ENCODE peak calls at places on chromosomes 3 and 15, in seven cellular contexts. R is WERI-Rb-1, G is GM06990, A is fibroblast of lung, D is kidney epithelial cell, O is cardiac muscle cell, K is BJ. L is an unnamed sample.

GRCh38 chr3:129486057-129487035 is 42.1 kb upstream of the RHO start:
- DNase-seq in R (no peak), G (peak; percentile 40), A (peak; percentile 82), D (no peak), O (peak; percentile 72), K (peak; percentile 52), L (no peak)

GRCh38 chr15:91050128-91050455 is 27.7 kb upstream of the VPS33B start:
- DNase-seq in R (no peak), G (no peak), A (no peak), D (no peak), O (no peak), K (no peak), L (no peak)

GRCh38 chr3:82093641-82094040 is 332.2 kb upstream of the GBE1 start:
- DNase-seq in R (no peak), G (no peak), A (no peak), D (no peak), O (no peak), K (no peak), L (no peak)

GRCh38 chr3:67017211-67017610 is 19.1 kb downstream of the KBTBD8 start:
- DNase-seq in R (no peak), G (no peak), A (no peak), D (no peak), O (no peak), K (no peak), L (no peak)

GRCh38 chr15:86735244-86736040 is 655.8 kb downstream of the AGBL1 start:
- DNase-seq in R (no peak), G (no peak), A (no peak), D (no peak), O (no peak), K (no peak), L (no peak)

GRCh38 chr15:37059051-37059450 is 41.3 kb downstream of the MEIS2 start:
- DNase-seq in R (no peak), G (no peak), A (peak; percentile 91), D (no peak), O (no peak), K (no peak), L (no peak)

GRCh38 chr15:100759116-100759515 is 120.5 kb upstream of the ALDH1A3 start:
- DNase-seq in R (no peak), G (no peak), A (peak; percentile 78), D (no peak), O (no peak), K (peak; percentile 69), L (no peak)

GRCh38 chr3:162217603-162218002 is 721.0 kb downstream of the OTOL1 start:
- DNase-seq in R (no peak), G (no peak), A (no peak), D (no peak), O (no peak), K (peak; percentile 48), L (no peak)

GRCh38 chr3:22371592-22372291 is 620.7 kb upstream of the ZNF385D start:
- DNase-seq in R (no peak), G (no peak), A (no peak), D (no peak), O (no peak), K (no peak), L (no peak)

GRCh38 chr3:44077267-44077666 is 164.4 kb upstream of the TOPAZ1 start:
- DNase-seq in R (no peak), G (no peak), A (no peak), D (no peak), O (no peak), K (no peak), L (no peak)

GRCh38 chr3:193906849-193907410 is 229.0 kb upstream of the HES1 start:
- DNase-seq in R (no peak), G (no peak), A (no peak), D (no peak), O (no peak), K (no peak), L (no peak)

GRCh38 chr3:174046311-174046710 is 648.8 kb downstream of the NLGN1 start:
- DNase-seq in R (no peak), G (no peak), A (no peak), D (no peak), O (peak; percentile 6), K (no peak), L (no peak)

GRCh38 chr3:50248387-50248786 is 12.4 kb downstream of the GNAI2 start:
- DNase-seq in R (no peak), G (no peak), A (peak; percentile 39), D (no peak), O (no peak), K (no peak), L (no peak)

GRCh38 chr15:64096486-64097431 is 977 bp downstream of the SNX1 start:
- DNase-seq in R (no peak), G (no peak), A (peak; percentile 55), D (no peak), O (peak; percentile 5), K (no peak), L (peak; percentile 4)

GRCh38 chr3:143361589-143361988 is 242.0 kb downstream of the CHST2 start:
- DNase-seq in R (no peak), G (no peak), A (no peak), D (no peak), O (no peak), K (no peak), L (no peak)

GRCh38 chr15:70562906-70563305 is 200.5 kb downstream of the UACA start:
- DNase-seq in R (no peak), G (no peak), A (no peak), D (no peak), O (no peak), K (no peak), L (no peak)

GRCh38 chr3:113249111-113249510 is 37.8 kb downstream of the BOC start:
- DNase-seq in R (no peak), G (no peak), A (peak; percentile 94), D (no peak), O (no peak), K (peak; percentile 67), L (no peak)

GRCh38 chr15:61256231-61256630 is 27.1 kb upstream of the RORA start:
- DNase-seq in R (no peak), G (no peak), A (no peak), D (no peak), O (no peak), K (no peak), L (no peak)

GRCh38 chr3:107794664-107795443 is 272.1 kb downstream of the BBX start:
- DNase-seq in R (no peak), G (no peak), A (no peak), D (no peak), O (no peak), K (no peak), L (no peak)

GRCh38 chr3:123936400-123936799 is 24.6 kb downstream of the CCDC14 start:
- DNase-seq in R (no peak), G (no peak), A (no peak), D (no peak), O (no peak), K (peak; percentile 51), L (no peak)

GRCh38 chr3:123935830-123936229 is 25.2 kb downstream of the CCDC14 start:
- DNase-seq in R (no peak), G (no peak), A (no peak), D (no peak), O (no peak), K (no peak), L (no peak)

GRCh38 chr3:123930426-123930825 is 30.6 kb downstream of the CCDC14 start:
- DNase-seq in R (no peak), G (no peak), A (no peak), D (no peak), O (no peak), K (no peak), L (no peak)

GRCh38 chr3:123929325-123929724 is 31.7 kb downstream of the CCDC14 start:
- DNase-seq in R (no peak), G (no peak), A (no peak), D (no peak), O (no peak), K (no peak), L (no peak)

DNA sequence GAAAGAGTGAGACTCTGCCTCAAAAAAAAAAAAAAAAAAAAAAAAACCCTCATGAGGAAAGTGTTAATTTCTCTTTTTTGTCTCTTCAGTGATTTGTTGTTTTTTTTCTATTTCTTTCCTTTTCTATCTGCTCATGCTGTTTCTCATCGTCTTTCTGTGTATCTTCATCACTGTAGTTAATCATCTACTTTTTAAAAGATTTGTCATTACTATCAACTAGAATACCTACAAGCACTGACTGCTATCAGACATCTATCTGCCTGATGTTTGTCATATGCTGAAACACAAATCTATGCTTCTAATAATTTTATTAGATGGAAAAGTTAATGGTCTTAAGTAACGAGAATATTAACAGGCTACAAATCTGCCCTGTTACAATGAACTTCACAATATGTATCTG is 26.8 kb downstream of the CCDC14 start:
- DNase-seq in R (no peak), G (no peak), A (no peak), D (no peak), O (no peak), K (no peak), L (no peak)
- H3K36me3 ChIP-seq in R (peaks cover 9% of the 10 kb centered on the region), G (no peaks in the 10 kb centered on the region), A (peaks cover 2% of the 10 kb centered on the region), D (peaks cover 2% of the 10 kb centered on the region), O (peaks cover 40% of the 10 kb centered on the region), K (peaks cover 6% of the 10 kb centered on the region), L (no peaks in the 10 kb centered on the region)

DNA sequence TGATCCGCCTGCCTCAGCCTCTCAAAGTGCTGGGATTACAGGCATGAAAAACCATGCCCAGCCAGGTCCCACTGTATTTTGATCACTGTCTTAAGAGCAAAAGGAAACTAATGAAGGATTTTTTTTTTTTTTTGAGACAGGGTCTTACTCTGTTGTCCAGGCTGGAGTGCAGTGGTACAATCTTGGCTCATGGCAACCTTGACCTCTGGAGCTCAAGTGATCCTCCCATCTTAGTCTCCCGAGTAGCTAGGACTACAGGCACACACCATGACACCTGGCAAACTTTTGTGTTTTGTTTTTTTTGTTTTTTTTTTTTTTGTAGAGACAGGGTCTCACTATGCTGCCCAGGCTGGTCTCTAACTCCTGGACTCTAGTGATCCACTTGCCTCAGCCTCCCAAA is 6.4 kb downstream of the EMC3 start:
- DNase-seq in R (no peak), G (no peak), A (no peak), D (no peak), O (no peak), K (no peak), L (no peak)
- H3K36me3 ChIP-seq in R (peaks cover 31% of the 10 kb centered on the region), G (peaks cover 8% of the 10 kb centered on the region), A (no peaks in the 10 kb centered on the region), D (peaks cover 1% of the 10 kb centered on the region), O (peaks cover 5% of the 10 kb centered on the region), K (no peaks in the 10 kb centered on the region), L (peaks cover 16% of the 10 kb centered on the region)

GRCh38 chr15:75362642-75363249 is 5.7 kb downstream of the MAN2C1 start:
- DNase-seq in R (no peak), G (no peak), A (no peak), D (no peak), O (no peak), K (no peak), L (no peak)

GRCh38 chr15:75361361-75361988 is 6.9 kb downstream of the MAN2C1 start:
- DNase-seq in R (no peak), G (no peak), A (no peak), D (no peak), O (no peak), K (no peak), L (no peak)

GRCh38 chr15:75361989-75362641 is 6.3 kb downstream of the MAN2C1 start:
- DNase-seq in R (no peak), G (no peak), A (no peak), D (no peak), O (no peak), K (no peak), L (no peak)

GRCh38 chr15:75364881-75365280 is 3.5 kb downstream of the MAN2C1 start:
- DNase-seq in R (no peak), G (no peak), A (no peak), D (no peak), O (no peak), K (no peak), L (no peak)

GRCh38 chr15:75363786-75364185 is 4.6 kb downstream of the MAN2C1 start:
- DNase-seq in R (no peak), G (no peak), A (no peak), D (no peak), O (no peak), K (no peak), L (no peak)
- H3K36me3 ChIP-seq in R (peaks cover 10% of the 10 kb centered on the region), G (peaks cover 38% of the 10 kb centered on the region), A (peaks cover 33% of the 10 kb centered on the region), D (peaks cover 4% of the 10 kb centered on the region), O (peaks cover 22% of the 10 kb centered on the region), K (peaks cover 38% of the 10 kb centered on the region), L (peaks cover 67% of the 10 kb centered on the region)

GRCh38 chr3:49112262-49112661 is 7.7 kb upstream of the QARS1 start:
- DNase-seq in R (no peak), G (no peak), A (no peak), D (no peak), O (no peak), K (no peak), L (no peak)
- H3K36me3 ChIP-seq in R (peaks cover 84% of the 10 kb centered on the region), G (peaks cover 62% of the 10 kb centered on the region), A (peaks cover 58% of the 10 kb centered on the region), D (peaks cover 1% of the 10 kb centered on the region), O (peaks cover 83% of the 10 kb centered on the region), K (peaks cover 73% of the 10 kb centered on the region), L (peaks cover 75% of the 10 kb centered on the region)

L was measured in CD4-positive, alpha-beta memory T cell.